ENCODE peak calls at places on chromosomes 3 and 15, in nine cellular contexts. C is progenitor cell of endocrine pancreas; Z is NCI-H1417; X is NCI-H510A; N is EH; K is stimulated activated CD8-positive, alpha-beta memory T cell treated with anti-CD3 and anti-CD28 coated beads, Interleukin-4, amount 100 ng/mL, for 4 hours; A is fibroblast of the aortic adventitia; M is RWPE2; S is activated naive CD4-positive, alpha-beta T cell treated with anti-CD3 and anti-CD28 coated beads, Interleukin-2, amount 10 ng/mL, durations not matched to agents 7 days and 5 days. Y is an unnamed sample.

GRCh38 chr3:147395975-147396708 is 10.2 kb downstream of the ZIC4 start:
- DNase-seq in C (no peak), Z (no peak), X (no peak), N (no peak), K (no peak), A (no peak), M (no peak), S (no peak), Y (no peak)

GRCh38 chr3:171350364-171350763 is 109.8 kb downstream of the TNIK start:
- DNase-seq in C (no peak), Z (no peak), X (no peak), N (no peak), K (no peak), A (no peak), M (no peak), S (no peak), Y (no peak)

GRCh38 chr15:72827216-72827615 is 43.7 kb upstream of the ADPGK start:
- DNase-seq in C (no peak), Z (no peak), X (no peak), N (no peak), K (no peak), A (peak; percentile 27), M (peak; percentile 33), S (no peak), Y (no peak)

GRCh38 chr3:41274944-41275668 is 75.8 kb downstream of the CTNNB1 start:
- DNase-seq in C (no peak), Z (no peak), X (no peak), N (peak; percentile 90), K (no peak), A (peak; percentile 63), M (no peak), S (no peak), Y (no peak)

GRCh38 chr3:1943395-1944118 is 155.1 kb upstream of the CNTN4 start:
- DNase-seq in C (no peak), Z (no peak), X (no peak), N (no peak), K (no peak), A (no peak), M (no peak), S (no peak), Y (no peak)

GRCh38 chr15:29942144-29942543 is 119.9 kb upstream of the TJP1 start:
- DNase-seq in C (no peak), Z (peak; percentile 31), X (no peak), N (no peak), K (no peak), A (peak; percentile 29), M (no peak), S (no peak), Y (no peak)

GRCh38 chr3:161035711-161036110 is 69.4 kb downstream of the B3GALNT1 start:
- DNase-seq in C (no peak), Z (no peak), X (no peak), N (peak; percentile 58), K (no peak), A (peak; percentile 74), M (no peak), S (no peak), Y (no peak)

GRCh38 chr15:35630570-35630969 is 84.6 kb upstream of the DPH6 start:
- DNase-seq in C (no peak), Z (no peak), X (no peak), N (no peak), K (no peak), A (peak; percentile 37), M (no peak), S (no peak), Y (no peak)